ENCODE peak calls at places on chromosomes 16 and 17, in ten cellular contexts. D, U, S, R, F, K, I, M, N and H are unnamed samples.

GRCh38 chr17:3961564-3962047 is 2.6 kb downstream of the ATP2A3 start:
- DNase-seq in D (no peak), U (no peak), S (no peak), R (no peak), F (no peak), K (no peak), I (no peak), M (no peak), N (peak), H (no peak)

GRCh38 chr16:24151482-24151939 is 104.6 kb upstream of the CACNG3 start:
- DNase-seq in D (no peak), U (no peak), S (no peak), R (no peak), F (no peak), K (peak), I (no peak), M (peak), N (no peak), H (no peak)

GRCh38 chr17:81666092-81666341 is 388 bp downstream of the OXLD1 start:
- DNase-seq in D (no peak), U (no peak), S (no peak), R (no peak), F (no peak), K (peak), I (peak), M (peak), N (peak), H (no peak)

GRCh38 chr16:12059216-12059769 is 82.8 kb downstream of the SNX29 start:
- DNase-seq in D (no peak), U (no peak), S (no peak), R (no peak), F (no peak), K (peak), I (no peak), M (no peak), N (no peak), H (no peak)

GRCh38 chr16:58211245-58211644 is 13.3 kb upstream of the CSNK2A2 start:
- DNase-seq in D (no peak), U (no peak), S (no peak), R (no peak), F (no peak), K (no peak), I (no peak), M (no peak), N (no peak), H (no peak)

GRCh38 chr17:36627101-36627500 is 25.7 kb downstream of the MRM1 start:
- DNase-seq in D (no peak), U (no peak), S (no peak), R (peak), F (no peak), K (no peak), I (no peak), M (no peak), N (no peak), H (no peak)

GRCh38 chr17:55635253-55635766 is 87.4 kb downstream of the TMEM100 start:
- DNase-seq in D (peak), U (no peak), S (no peak), R (no peak), F (no peak), K (no peak), I (peak), M (peak), N (no peak), H (no peak)

GRCh38 chr16:66271074-66272060 is 95.1 kb upstream of the CDH5 start:
- DNase-seq in D (no peak), U (no peak), S (no peak), R (peak), F (no peak), K (no peak), I (peak), M (no peak), N (no peak), H (no peak)

GRCh38 chr17:7634384-7634783 is 4.4 kb downstream of the SHBG start:
- DNase-seq in D (peak), U (no peak), S (no peak), R (peak), F (no peak), K (peak), I (peak), M (peak), N (peak), H (no peak)

GRCh38 chr16:67871256-67871655 is 1.6 kb upstream of the EDC4 start:
- DNase-seq in D (no peak), U (no peak), S (no peak), R (no peak), F (no peak), K (no peak), I (no peak), M (no peak), N (no peak), H (no peak)

GRCh38 chr17:57092171-57092570 is 7.1 kb downstream of the AKAP1 start:
- DNase-seq in D (peak), U (peak), S (peak), R (no peak), F (no peak), K (no peak), I (no peak), M (peak), N (no peak), H (peak)

GRCh38 chr17:47717261-47717697 is 15.8 kb upstream of the TBX21 start:
- DNase-seq in D (no peak), U (no peak), S (no peak), R (no peak), F (no peak), K (no peak), I (no peak), M (no peak), N (no peak), H (no peak)

GRCh38 chr16:57651344-57652333 is 16.5 kb upstream of the ADGRG3 start:
- DNase-seq in D (no peak), U (no peak), S (no peak), R (no peak), F (no peak), K (peak), I (no peak), M (no peak), N (no peak), H (no peak)

GRCh38 chr17:12985431-12986285 is 32.2 kb downstream of the ELAC2 start:
- DNase-seq in D (peak), U (no peak), S (no peak), R (no peak), F (no peak), K (peak), I (peak), M (peak), N (no peak), H (no peak)

GRCh38 chr17:44733753-44734152 is 25.0 kb upstream of the ADAM11 start:
- DNase-seq in D (peak), U (no peak), S (no peak), R (no peak), F (no peak), K (peak), I (no peak), M (peak), N (no peak), H (no peak)

GRCh38 chr17:13631541-13631940 is 29.8 kb upstream of the HS3ST3A1 start:
- DNase-seq in D (peak), U (no peak), S (no peak), R (no peak), F (no peak), K (no peak), I (peak), M (no peak), N (no peak), H (no peak)

GRCh38 chr17:81534157-81535006 is 6.2 kb downstream of the FSCN2 start:
- DNase-seq in D (no peak), U (no peak), S (no peak), R (no peak), F (no peak), K (no peak), I (peak), M (no peak), N (no peak), H (no peak)

GRCh38 chr17:44209786-44210341 is 9.6 kb downstream of the UBTF start:
- DNase-seq in D (no peak), U (no peak), S (no peak), R (no peak), F (no peak), K (no peak), I (peak), M (no peak), N (no peak), H (no peak)

GRCh38 chr16:67233596-67233995 is 6.7 kb downstream of the TMEM208 start:
- DNase-seq in D (no peak), U (no peak), S (no peak), R (no peak), F (no peak), K (no peak), I (no peak), M (no peak), N (no peak), H (no peak)

GRCh38 chr16:50310308-50311133 is 44.2 kb downstream of the ADCY7 start:
- DNase-seq in D (no peak), U (no peak), S (no peak), R (peak), F (peak), K (no peak), I (no peak), M (no peak), N (no peak), H (peak)

GRCh38 chr16:81521141-81521626 is 76.6 kb downstream of the CMIP start:
- DNase-seq in D (no peak), U (no peak), S (no peak), R (peak), F (peak), K (no peak), I (no peak), M (no peak), N (no peak), H (no peak)

GRCh38 chr17:37358098-37358829 is 17.5 kb upstream of the C17orf78 start:
- DNase-seq in D (peak), U (peak), S (peak), R (peak), F (peak), K (peak), I (peak), M (peak), N (peak), H (peak)

GRCh38 chr17:9684955-9685621 is 39.8 kb downstream of the USP43 start:
- DNase-seq in D (no peak), U (no peak), S (no peak), R (no peak), F (no peak), K (no peak), I (peak), M (peak), N (no peak), H (no peak)

GRCh38 chr17:48068491-48068961 is 20.4 kb downstream of the NFE2L1 start:
- DNase-seq in D (peak), U (no peak), S (no peak), R (no peak), F (no peak), K (no peak), I (peak), M (peak), N (no peak), H (no peak)

DNA sequence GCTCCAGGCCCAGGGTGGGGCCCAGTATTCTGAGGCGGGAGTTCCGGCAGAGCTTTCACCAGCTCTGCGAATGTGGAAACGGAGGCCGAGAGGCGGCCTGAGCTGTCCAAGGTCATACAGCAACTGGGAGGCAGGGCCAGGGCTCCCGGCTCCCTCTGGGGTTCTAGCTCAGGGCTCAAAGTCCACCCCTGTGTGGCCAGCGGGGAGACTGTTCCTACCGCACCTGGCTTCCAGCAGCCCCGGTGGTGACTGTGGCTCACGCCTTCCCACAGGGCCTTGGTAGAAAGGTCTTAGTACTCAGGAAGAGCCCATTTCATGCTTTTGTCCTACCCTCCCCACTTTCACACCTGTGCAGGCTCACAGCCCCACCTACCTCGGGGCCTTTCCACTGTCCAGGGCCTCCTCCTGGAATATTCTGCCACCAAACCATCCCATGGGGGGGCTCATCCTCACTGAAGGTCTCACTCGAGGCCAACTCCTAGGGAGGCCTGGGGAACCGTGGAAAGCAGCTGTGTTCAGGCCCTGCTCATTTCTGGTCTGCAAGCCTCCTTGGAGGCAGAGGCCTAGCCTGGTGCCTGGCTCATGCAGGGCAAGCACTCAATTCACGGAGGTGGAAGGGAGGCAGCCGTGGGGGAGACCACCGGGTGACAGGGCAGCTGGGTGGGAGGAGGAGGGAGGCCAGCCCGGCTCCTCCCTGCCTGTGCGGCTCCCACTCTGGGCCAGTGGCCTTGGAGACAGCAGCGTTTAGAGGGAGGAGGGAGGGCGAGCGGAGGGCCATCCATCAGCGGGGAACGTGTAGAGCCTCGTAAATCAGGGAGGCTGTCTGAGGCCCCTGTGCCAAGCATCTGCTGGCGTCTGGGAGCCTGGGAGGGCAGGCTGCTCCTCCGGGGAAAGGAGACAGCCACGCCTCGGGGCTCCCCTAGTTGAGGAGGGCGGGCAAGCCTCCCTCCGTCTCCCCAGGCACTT is 12.7 kb upstream of the DOC2B start:
- DNase-seq in D (no peak), U (no peak), S (no peak), R (peak), F (no peak), K (no peak), I (no peak), M (no peak), N (no peak), H (no peak)
- H3K4me3 ChIP-seq in D (no peak), U (no peak), S (no peak), R (no peak), F (no peak), K (no peak), I (no peak), M (no peak), N (no peak), H (no peak)

DNA sequence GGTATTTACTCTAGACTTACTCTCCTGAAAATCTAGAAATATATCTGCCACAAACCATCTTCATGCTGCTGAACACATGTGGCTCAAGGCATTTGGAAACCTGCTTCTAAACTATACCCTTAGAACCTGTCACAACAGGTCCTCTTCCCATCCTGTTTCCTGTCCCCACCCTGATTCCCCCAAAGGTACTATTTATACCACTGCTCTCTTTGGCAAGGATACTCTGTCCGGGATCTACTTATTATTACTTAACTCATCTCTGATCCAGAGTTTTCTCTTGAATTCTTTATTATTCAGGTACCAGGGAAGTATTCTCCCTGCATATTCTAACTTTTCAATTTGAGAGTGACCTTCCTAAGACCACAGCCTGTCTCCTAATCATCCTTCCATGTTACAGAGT is 33.4 kb downstream of the TRAF4 start:
- DNase-seq in D (no peak), U (no peak), S (no peak), R (no peak), F (no peak), K (no peak), I (no peak), M (no peak), N (no peak), H (no peak)
- H3K4me3 ChIP-seq in D (no peak), U (no peak), S (no peak), R (no peak), F (no peak), K (no peak), I (no peak), M (no peak), N (no peak), H (no peak)

DNA sequence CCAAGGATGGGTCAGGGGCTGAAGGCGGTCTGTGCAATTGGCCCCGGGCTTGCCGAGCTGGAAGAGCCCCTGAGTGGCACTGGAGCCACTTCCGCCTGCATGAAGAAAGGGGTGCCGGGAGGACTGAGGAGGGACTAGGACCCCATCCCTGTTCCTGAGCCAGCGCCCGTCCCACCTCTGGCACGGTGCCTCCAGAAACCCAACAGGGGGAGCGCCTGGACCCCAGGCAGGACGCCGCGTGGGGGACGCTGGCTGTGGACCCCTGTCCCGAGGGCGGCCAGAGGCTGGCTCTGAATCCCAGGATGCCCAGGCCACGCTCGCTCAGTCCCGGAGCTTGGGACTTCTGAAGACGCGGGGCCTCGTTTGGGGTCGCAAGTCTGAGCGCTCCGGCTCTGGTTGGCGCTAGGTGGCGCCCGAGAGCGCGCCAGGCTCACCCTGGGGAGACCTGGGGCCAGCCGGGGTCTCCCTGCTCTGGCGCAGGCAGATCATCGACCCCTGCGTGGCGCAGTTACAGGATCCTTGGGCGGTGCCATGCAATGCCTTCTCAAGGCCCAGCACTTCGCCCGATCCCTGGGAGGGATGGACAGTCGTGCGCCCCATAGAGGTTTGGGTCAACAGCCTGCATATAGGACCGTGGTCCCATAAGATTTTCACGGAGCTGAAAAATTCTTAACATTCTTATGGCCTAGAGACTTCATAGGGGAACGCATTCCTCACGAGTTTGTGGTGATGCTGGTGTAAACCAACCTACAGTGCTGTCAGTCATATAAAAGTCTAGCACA is 58.5 kb upstream of the CREBBP start:
- DNase-seq in D (peak), U (no peak), S (no peak), R (no peak), F (peak), K (peak), I (peak), M (peak), N (peak), H (no peak)
- H3K4me3 ChIP-seq in D (peak), U (peak), S (peak), R (peak), F (peak), K (no peak), I (peak), M (peak), N (peak), H (peak)

DNA sequence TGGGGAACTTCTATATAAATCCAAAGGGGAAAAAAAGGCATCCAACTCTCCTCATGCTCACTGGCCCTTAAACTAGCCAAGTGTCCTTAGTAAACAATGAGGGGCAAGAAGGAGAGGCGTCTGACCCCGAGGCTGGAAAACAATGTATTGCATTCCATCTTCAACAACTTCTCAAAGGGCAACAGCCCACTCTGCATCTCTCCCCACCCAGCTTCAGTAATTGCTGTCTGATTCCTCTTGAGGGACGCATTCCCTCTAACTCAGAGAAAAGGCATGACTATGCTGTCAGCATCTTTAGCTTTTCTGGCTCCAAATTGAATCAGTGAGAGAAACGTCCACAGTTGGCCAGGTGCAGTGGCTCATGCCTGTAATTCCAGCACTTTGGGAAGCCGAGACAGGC is 145.8 kb downstream of the SLC39A11 start:
- DNase-seq in D (no peak), U (no peak), S (no peak), R (no peak), F (no peak), K (no peak), I (no peak), M (no peak), N (no peak), H (no peak)
- H3K4me3 ChIP-seq in D (no peak), U (no peak), S (no peak), R (no peak), F (no peak), K (no peak), I (no peak), M (no peak), N (no peak), H (no peak)

DNA sequence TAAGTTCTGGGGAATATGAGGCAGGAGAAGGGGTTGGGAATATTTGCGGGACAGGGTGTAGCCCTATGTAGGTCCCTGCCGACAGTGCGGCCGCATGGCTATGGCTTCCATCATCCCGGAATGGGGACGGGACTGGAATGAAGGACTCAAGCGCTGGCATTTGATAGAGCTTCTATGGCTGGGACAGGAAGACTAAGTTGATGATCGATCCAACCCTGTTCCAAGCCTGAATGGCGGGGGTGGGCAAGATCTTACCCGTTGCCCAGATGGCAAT is 47.1 kb downstream of the SRCIN1 start:
- DNase-seq in D (no peak), U (no peak), S (no peak), R (no peak), F (no peak), K (no peak), I (no peak), M (no peak), N (no peak), H (no peak)
- H3K4me3 ChIP-seq in D (peak), U (peak), S (peak), R (peak), F (peak), K (peak), I (peak), M (no peak), N (peak), H (peak)

GRCh38 chr16:48234630-48235029 is 9.5 kb upstream of the LONP2 start:
- DNase-seq in D (no peak), U (no peak), S (no peak), R (no peak), F (no peak), K (no peak), I (no peak), M (no peak), N (no peak), H (no peak)

GRCh38 chr16:48235556-48236136 is 8.5 kb upstream of the LONP2 start:
- DNase-seq in D (peak), U (no peak), S (no peak), R (no peak), F (no peak), K (no peak), I (no peak), M (no peak), N (peak), H (no peak)

GRCh38 chr16:48235058-48235555 is 9.0 kb upstream of the LONP2 start:
- DNase-seq in D (no peak), U (no peak), S (no peak), R (no peak), F (no peak), K (no peak), I (no peak), M (no peak), N (no peak), H (no peak)

GRCh38 chr16:48231675-48232214 is 12.4 kb upstream of the LONP2 start:
- DNase-seq in D (peak), U (no peak), S (no peak), R (no peak), F (peak), K (peak), I (peak), M (peak), N (peak), H (no peak)

DNA sequence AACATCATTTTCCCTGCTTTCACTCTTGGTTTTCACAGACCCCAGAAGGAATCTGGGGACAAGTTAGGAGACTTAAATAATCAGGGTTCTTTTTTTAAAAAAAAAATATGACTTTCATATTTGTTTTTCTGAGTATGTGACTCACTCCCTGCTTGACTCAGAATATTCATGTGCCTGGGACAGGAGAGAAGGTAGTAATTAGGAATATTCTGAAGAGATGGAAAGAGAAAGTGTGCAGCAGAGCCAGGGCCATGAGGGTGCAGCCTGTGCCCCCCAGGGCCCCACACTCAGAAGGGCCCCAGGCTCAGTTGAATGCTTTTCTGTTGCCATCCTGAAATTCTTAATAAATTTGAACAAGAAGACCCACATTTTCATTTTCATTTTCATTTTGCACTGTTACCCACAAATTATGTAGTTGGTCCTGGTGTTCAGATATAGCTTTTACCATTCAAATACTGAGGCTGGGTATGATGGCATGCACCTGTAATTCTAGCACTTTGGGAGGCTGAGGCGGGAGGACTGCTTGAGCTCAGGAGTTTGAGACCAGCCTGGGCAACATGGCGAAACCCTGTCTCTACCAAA is 11.6 kb upstream of the LONP2 start:
- DNase-seq in D (peak), U (no peak), S (no peak), R (no peak), F (no peak), K (no peak), I (peak), M (no peak), N (no peak), H (no peak)
- H3K4me3 ChIP-seq in D (no peak), U (no peak), S (no peak), R (no peak), F (no peak), K (no peak), I (no peak), M (no peak), N (no peak), H (no peak)